ENCODE peak calls at places on chromosome 3, in six cellular contexts. F is mesendoderm, G is AG10803, H is astrocyte, U is HT-29, I is AG08396. Q is an unnamed sample.

GRCh38 chr3:74613566-74613965 is 893 bp downstream of the CNTN3 start:
- DNase-seq in G (no peak), I (peak; percentile 31), H (no peak), F (no peak), U (no peak), Q (no peak)

GRCh38 chr3:9067352-9067975 is 104.2 kb upstream of the RAD18 start:
- DNase-seq in G (peak; percentile 72), I (peak; percentile 69), H (peak; percentile 36), F (peak; percentile 83), U (peak; percentile 61), Q (peak; percentile 81)

GRCh38 chr3:150293401-150294001 is 114.6 kb upstream of the TSC22D2 start:
- DNase-seq in I (peak; percentile 47), H (peak; percentile 88), U (no peak), F (no peak), G (peak; percentile 99), Q (no peak)

GRCh38 chr3:105365536-105366301 is 990 bp upstream of the ALCAM start:
- DNase-seq in G (peak; percentile 61), I (peak; percentile 28), U (peak; percentile 62), F (peak; percentile 59), H (peak; percentile 63), Q (peak; percentile 4)

GRCh38 chr3:196073188-196073838 is 8.6 kb downstream of the TFRC start:
- DNase-seq in I (peak; percentile 66), U (peak; percentile 84), F (peak; percentile 80), H (peak; percentile 30), G (peak; percentile 56), Q (peak; percentile 86)

GRCh38 chr3:52054689-52055511 is 1.5 kb downstream of the DUSP7 start:
- DNase-seq in F (peak; percentile 35), G (peak; percentile 42), H (no peak), U (no peak), I (peak; percentile 68), Q (no peak)

GRCh38 chr3:30686799-30687198 is 80.4 kb downstream of the TGFBR2 start:
- DNase-seq in G (no peak), U (no peak), I (no peak), H (no peak), F (no peak), Q (no peak)

GRCh38 chr3:122271246-122271898 is 53.7 kb upstream of the CSTA start:
- DNase-seq in U (no peak), G (no peak), I (no peak), H (no peak), F (no peak), Q (no peak)

GRCh38 chr3:61986473-61986872 is 386.9 kb downstream of the FEZF2 start:
- DNase-seq in F (no peak), H (no peak), G (no peak), I (no peak), U (no peak), Q (no peak)

GRCh38 chr3:178443634-178444033 is 92.6 kb upstream of the KCNMB2 start:
- DNase-seq in U (peak; percentile 25), H (no peak), I (no peak), G (peak; percentile 30), F (no peak), Q (peak; percentile 14)

GRCh38 chr3:42906905-42907183 is 902 bp downstream of the ZNF662 start:
- DNase-seq in I (peak; percentile 49), F (no peak), H (no peak), U (no peak), G (peak; percentile 22), Q (no peak)

GRCh38 chr3:120147072-120147871 is 53.0 kb upstream of the GSK3B start:
- DNase-seq in F (peak; percentile 58), U (peak; percentile 96), G (no peak), H (no peak), I (no peak), Q (peak; percentile 68)

GRCh38 chr3:159818399-159818798 is 170.2 kb upstream of the IL12A start:
- DNase-seq in G (no peak), H (no peak), I (no peak), F (peak; percentile 75), U (no peak), Q (peak; percentile 38)

GRCh38 chr3:244041-244440 is 47.5 kb downstream of the CHL1 start:
- DNase-seq in H (peak; percentile 69), I (peak; percentile 5), F (no peak), U (no peak), G (no peak), Q (no peak)

GRCh38 chr3:69079269-69080159 is 651 bp downstream of the UBA3 start:
- DNase-seq in G (no peak), H (no peak), I (no peak), F (peak; percentile 44), U (peak; percentile 16), Q (no peak)

GRCh38 chr3:157081681-157082210 is 78.2 kb downstream of the CCNL1 start:
- DNase-seq in I (peak; percentile 90), H (peak; percentile 93), G (peak; percentile 95), U (peak; percentile 98), F (peak; percentile 98), Q (peak; percentile 87)

GRCh38 chr3:10116928-10117327 is 1.5 kb downstream of the BRK1 start:
- DNase-seq in F (no peak), I (no peak), H (no peak), G (no peak), U (no peak), Q (no peak)

GRCh38 chr3:48408823-48409281 is 21.0 kb downstream of the PLXNB1 start:
- DNase-seq in F (no peak), U (no peak), G (no peak), H (no peak), I (no peak), Q (no peak)

GRCh38 chr3:150449169-150449721 is 41.1 kb downstream of the TSC22D2 start:
- DNase-seq in F (no peak), I (no peak), G (peak; percentile 75), H (peak; percentile 90), U (no peak), Q (no peak)

GRCh38 chr3:55164191-55164590 is 236.3 kb upstream of the LRTM1 start:
- DNase-seq in F (no peak), G (peak; percentile 79), H (no peak), U (no peak), I (no peak), Q (no peak)

GRCh38 chr3:29314727-29315088 is 33.8 kb downstream of the RBMS3 start:
- DNase-seq in I (no peak), U (no peak), G (peak; percentile 60), H (no peak), F (no peak), Q (no peak)

GRCh38 chr3:193168911-193169310 is 72.1 kb upstream of the PLAAT1 start:
- DNase-seq in F (no peak), I (no peak), G (no peak), U (no peak), H (no peak), Q (peak; percentile 43)

GRCh38 chr3:109683746-109684145 is 346.4 kb upstream of the DPPA4 start:
- DNase-seq in F (no peak), U (no peak), H (no peak), I (no peak), G (no peak), Q (no peak)

GRCh38 chr3:155233213-155233612 is 60.3 kb downstream of the STRIT1 start:
- DNase-seq in H (peak; percentile 65), F (no peak), G (peak; percentile 84), U (peak; percentile 70), I (peak; percentile 37), Q (no peak)

GRCh38 chr3:155549087-155549486 is 195.8 kb downstream of the PLCH1 start:
- DNase-seq in I (no peak), F (no peak), G (no peak), H (no peak), U (no peak), Q (no peak)

GRCh38 chr3:66751842-66752241 is 246.3 kb upstream of the KBTBD8 start:
- DNase-seq in H (no peak), F (no peak), G (no peak), U (no peak), I (no peak), Q (no peak)

GRCh38 chr3:170128259-170128976 is 53.1 kb downstream of the PHC3 start:
- DNase-seq in H (no peak), G (no peak), U (no peak), F (no peak), I (no peak), Q (no peak)

GRCh38 chr3:15488002-15488401 is 33.5 kb downstream of the COLQ start:
- DNase-seq in I (no peak), F (no peak), U (no peak), H (no peak), G (no peak), Q (no peak)

GRCh38 chr3:126494204-126494603 is 18.5 kb upstream of the ZXDC start:
- DNase-seq in H (no peak), I (peak; percentile 52), F (no peak), G (peak; percentile 26), U (no peak), Q (no peak)

Q was measured in SK-MEL-5.